ENCODE peak calls at places on chromosomes 12 and 14, in seven cellular contexts. B is brain microvascular endothelial cell; A is dorsolateral prefrontal cortex; N is endodermal cell; R is uterus; J is heart right ventricle; U is effector memory CD4-positive, alpha-beta T cell. P is an unnamed sample.

GRCh38 chr12:115362319-115362976 is 678.5 kb upstream of the TBX3 start:
- DNase-seq in B (no peak), A (no peak), N (no peak), R (no peak), J (no peak), U (no peak), P (no peak)

GRCh38 chr12:127509066-127509778 is 757.7 kb upstream of the TMEM132C start:
- DNase-seq in B (peak; percentile 76), A (no peak), N (no peak), R (no peak), J (no peak), U (no peak), P (no peak)

GRCh38 chr14:92565718-92566115 is 52.1 kb downstream of the RIN3 start:
- DNase-seq in B (no peak), A (no peak), N (no peak), R (no peak), J (no peak), U (no peak), P (no peak)

GRCh38 chr14:96638041-96638855 is 136.1 kb downstream of the PAPOLA start:
- DNase-seq in B (no peak), A (no peak), N (peak; percentile 23), R (no peak), J (no peak), U (no peak), P (peak; percentile 27)

GRCh38 chr14:93939304-93940229 is 12.4 kb downstream of the FAM181A start:
- DNase-seq in B (peak; percentile 61), A (peak; percentile 74), N (peak; percentile 99), R (peak; percentile 76), J (peak; percentile 82), U (peak; percentile 81), P (peak; percentile 90)

GRCh38 chr12:12147111-12147510 is 76.4 kb downstream of the BCL2L14 start:
- DNase-seq in B (no peak), A (no peak), N (no peak), R (no peak), J (no peak), U (no peak), P (no peak)

GRCh38 chr14:75295061-75295461 is 16.4 kb downstream of the FOS start:
- DNase-seq in B (peak; percentile 78), A (no peak), N (peak; percentile 83), R (peak; percentile 61), J (peak; percentile 69), U (no peak), P (no peak)

GRCh38 chr14:100644383-100644782 is 57.2 kb upstream of the BEGAIN start:
- DNase-seq in B (no peak), A (no peak), N (no peak), R (no peak), J (no peak), U (no peak), P (no peak)

GRCh38 chr14:47167407-47167806 is 508.0 kb downstream of the MDGA2 start:
- DNase-seq in B (no peak), A (no peak), N (no peak), R (no peak), J (no peak), U (no peak), P (no peak)

GRCh38 chr12:92533280-92533890 is 169.4 kb upstream of the PLEKHG7 start:
- DNase-seq in B (peak; percentile 55), A (no peak), N (no peak), R (no peak), J (no peak), U (no peak), P (no peak)

GRCh38 chr12:65232490-65233077 is 45.9 kb upstream of the MSRB3 start:
- DNase-seq in B (no peak), A (no peak), N (no peak), R (no peak), J (no peak), U (no peak), P (no peak)

GRCh38 chr14:95059126-95059525 is 98.2 kb downstream of the DICER1 start:
- DNase-seq in B (no peak), A (no peak), N (no peak), R (no peak), J (no peak), U (no peak), P (no peak)

GRCh38 chr12:57340104-57340503 is 89.1 kb upstream of the STAC3 start:
- DNase-seq in B (peak; percentile 79), A (no peak), N (no peak), R (peak; percentile 72), J (no peak), U (no peak), P (no peak)

GRCh38 chr14:100537701-100538565 is 49.3 kb downstream of the BEGAIN start:
- DNase-seq in B (no peak), A (peak; percentile 64), N (peak; percentile 49), R (peak; percentile 18), J (peak; percentile 15), U (no peak), P (no peak)

GRCh38 chr14:32400480-32400879 is 71.4 kb downstream of the AKAP6 start:
- DNase-seq in B (no peak), A (no peak), N (no peak), R (no peak), J (no peak), U (no peak), P (no peak)

GRCh38 chr14:38210587-38211257 is 3.0 kb downstream of the SSTR1 start:
- DNase-seq in B (no peak), A (no peak), N (peak; percentile 78), R (no peak), J (no peak), U (no peak), P (no peak)
- H3K4me3 ChIP-seq in B (peak overlapping the region; percentile 20), A (peak overlapping the region; percentile 53), N (peak overlapping the region; percentile 83), R (peak overlapping the region; percentile 11), J (peak overlapping the region; percentile 41), U (peak overlapping the region; percentile 12), P (no peak overlapping the region)

GRCh38 chr14:72649603-72650227 is 244.2 kb downstream of the DPF3 start:
- DNase-seq in B (no peak), A (no peak), N (no peak), R (no peak), J (no peak), U (no peak), P (no peak)

GRCh38 chr14:72652179-72652578 is 241.7 kb downstream of the DPF3 start:
- DNase-seq in B (no peak), A (no peak), N (no peak), R (no peak), J (no peak), U (no peak), P (no peak)

GRCh38 chr14:72651081-72651480 is 242.8 kb downstream of the DPF3 start:
- DNase-seq in B (peak; percentile 62), A (no peak), N (no peak), R (no peak), J (no peak), U (no peak), P (no peak)

GRCh38 chr14:72651715-72652114 is 242.2 kb downstream of the DPF3 start:
- DNase-seq in B (no peak), A (no peak), N (no peak), R (no peak), J (no peak), U (no peak), P (no peak)

GRCh38 chr14:72653026-72653425 is 240.9 kb downstream of the DPF3 start:
- DNase-seq in B (no peak), A (no peak), N (no peak), R (no peak), J (no peak), U (no peak), P (no peak)
- H3K27ac ChIP-seq in B (no peak overlapping the region), A (no peak overlapping the region), N (no peak overlapping the region), R (no peak overlapping the region), J (no peak overlapping the region), U (no peak overlapping the region), P (no peak overlapping the region)

GRCh38 chr14:77805703-77806102 is 5.8 kb downstream of the ADCK1 start:
- DNase-seq in B (no peak), A (no peak), N (no peak), R (no peak), J (no peak), U (no peak), P (no peak)

GRCh38 chr14:77800814-77801213 is 905 bp downstream of the ADCK1 start:
- DNase-seq in B (no peak), A (no peak), N (no peak), R (no peak), J (no peak), U (no peak), P (no peak)

GRCh38 chr14:77804592-77804991 is 4.7 kb downstream of the ADCK1 start:
- DNase-seq in B (no peak), A (no peak), N (peak; percentile 87), R (no peak), J (no peak), U (no peak), P (peak; percentile 18)

GRCh38 chr14:77794357-77794756 is 5.6 kb upstream of the ADCK1 start:
- DNase-seq in B (no peak), A (no peak), N (no peak), R (no peak), J (no peak), U (no peak), P (no peak)

DNA sequence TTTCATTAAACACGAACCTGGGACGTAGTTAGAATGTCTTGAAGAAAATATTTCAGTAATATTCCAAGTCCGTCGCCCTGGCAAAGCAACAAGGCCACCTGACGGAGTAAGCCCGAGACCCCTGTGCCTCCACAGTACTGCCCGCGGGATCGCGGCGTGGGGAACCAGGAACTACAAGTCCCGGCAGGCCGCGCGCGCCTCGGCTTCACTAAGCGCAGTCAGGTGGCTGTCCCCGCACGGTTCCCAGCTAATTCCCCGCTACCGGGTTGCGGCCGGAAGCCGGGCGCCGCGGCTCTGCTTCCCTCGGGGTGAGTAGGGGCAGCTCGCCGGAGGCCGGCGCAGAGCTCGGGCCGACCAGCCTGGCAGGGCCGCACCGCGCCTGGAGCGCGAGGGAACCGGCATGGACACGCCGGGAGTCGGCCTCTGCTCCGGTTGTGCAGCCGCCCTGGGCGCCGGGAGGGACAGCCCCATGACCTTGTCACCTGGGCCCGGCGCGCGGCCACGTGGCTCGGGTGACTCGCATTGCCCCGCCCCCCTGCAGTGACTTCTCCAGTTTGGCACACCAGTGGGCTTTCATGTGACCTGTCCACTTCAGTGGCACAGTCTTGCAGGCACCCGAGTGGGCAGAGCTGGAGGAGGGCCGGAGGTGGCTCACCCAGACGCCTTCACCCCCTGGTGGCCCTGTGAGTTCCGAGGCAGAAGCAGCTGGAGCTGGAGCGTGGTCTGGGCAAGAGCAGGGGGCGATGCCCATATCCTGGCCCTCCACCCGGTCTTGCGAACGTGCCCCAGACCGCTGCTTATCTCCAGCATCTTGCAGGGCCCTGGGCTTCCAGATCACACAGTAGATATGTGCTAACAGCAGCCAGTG is at the start of gene ADCK1:
- DNase-seq in B (peak; percentile 61), A (peak; percentile 90), N (peak; percentile 92), R (peak; percentile 80), J (peak; percentile 90), U (peak; percentile 73), P (peak; percentile 81)
- H3K4me3 ChIP-seq in B (peak within 1 kb of the TSS; percentile 76), A (peak within 1 kb of the TSS; percentile 91), N (peak within 1 kb of the TSS; percentile 83), R (peak within 1 kb of the TSS; percentile 81), J (peak within 1 kb of the TSS; percentile 83), U (peak within 1 kb of the TSS; percentile 86), P (peak within 1 kb of the TSS; percentile 96)

DNA sequence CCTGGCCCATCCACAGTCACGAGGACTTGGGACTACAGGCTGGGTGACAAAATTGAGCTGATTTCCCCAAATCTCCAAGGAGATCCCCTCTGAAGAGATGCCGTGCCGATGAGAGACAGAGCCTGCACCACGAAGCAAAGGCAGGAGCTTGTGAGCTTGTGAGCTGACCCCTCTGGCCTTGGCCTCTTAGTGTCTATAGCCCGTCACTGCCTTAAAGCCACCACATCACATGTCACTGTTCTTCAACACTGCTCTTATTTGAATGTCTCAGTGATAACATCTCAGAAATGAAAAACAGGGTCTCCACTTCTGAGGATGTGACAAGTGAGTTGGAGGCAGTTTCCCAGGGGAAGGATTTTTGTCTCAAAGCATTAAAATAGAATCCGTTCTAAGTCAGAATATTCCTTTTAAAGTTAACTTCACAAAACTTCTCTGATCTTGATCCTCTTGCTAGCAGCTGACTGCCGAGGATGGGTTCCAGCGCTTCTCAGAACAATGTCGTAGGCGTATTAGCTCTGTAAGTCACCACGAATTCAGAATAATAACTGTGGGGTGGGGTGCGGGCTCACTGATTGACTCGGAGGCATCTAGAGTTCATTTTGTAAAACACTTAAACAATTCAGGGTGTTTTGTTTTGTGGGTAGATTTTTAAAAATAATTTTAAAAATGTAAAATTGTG is 37.5 kb downstream of the CHST11 start:
- DNase-seq in B (peak; percentile 89), A (no peak), N (no peak), R (no peak), J (no peak), U (no peak), P (no peak)
- H3K27ac ChIP-seq in B (peak overlapping the region; percentile 77), A (no peak overlapping the region), N (no peak overlapping the region), R (peak overlapping the region; percentile 41), J (peak overlapping the region; percentile 60), U (peak overlapping the region; percentile 64), P (peak overlapping the region; percentile 5)